ENCODE peak calls at places on chromosomes 16 and 17, in ten cellular contexts. One of them, this sample, is unnamed.

GRCh38 chr16:86931410-86931941 is 353.1 kb downstream of the FOXL1 start:
- DNase-seq in Panc1: no peak
- DNase-seq in heart right ventricle: peak; percentile 76
- DNase-seq in GM12865: no peak
- DNase-seq in cardiac muscle cell: peak; percentile 93
- DNase-seq in osteocyte: no peak
- DNase-seq in Peyer's patch: no peak
- DNase-seq in AG09309: peak; percentile 89
- DNase-seq in heart left ventricle: peak; percentile 84
- DNase-seq in epithelial cell of esophagus: peak; percentile 54
- DNase-seq in this sample: peak; percentile 63

GRCh38 chr16:68216240-68216639 is 19.7 kb downstream of the ESRP2 start:
- DNase-seq in Panc1: no peak
- DNase-seq in heart right ventricle: no peak
- DNase-seq in GM12865: no peak
- DNase-seq in cardiac muscle cell: no peak
- DNase-seq in osteocyte: no peak
- DNase-seq in Peyer's patch: no peak
- DNase-seq in AG09309: no peak
- DNase-seq in heart left ventricle: no peak
- DNase-seq in epithelial cell of esophagus: no peak
- DNase-seq in this sample: no peak

GRCh38 chr16:67666032-67666537 is 465 bp downstream of the ENKD1 start:
- DNase-seq in Panc1: no peak
- DNase-seq in heart right ventricle: no peak
- DNase-seq in GM12865: no peak
- DNase-seq in cardiac muscle cell: peak; percentile 54
- DNase-seq in osteocyte: peak; percentile 85
- DNase-seq in Peyer's patch: no peak
- DNase-seq in AG09309: no peak
- DNase-seq in heart left ventricle: peak; percentile 62
- DNase-seq in epithelial cell of esophagus: no peak
- DNase-seq in this sample: no peak

GRCh38 chr17:6105608-6106007 is 35.4 kb downstream of the WSCD1 start:
- DNase-seq in Panc1: no peak
- DNase-seq in heart right ventricle: no peak
- DNase-seq in GM12865: no peak
- DNase-seq in cardiac muscle cell: no peak
- DNase-seq in osteocyte: no peak
- DNase-seq in Peyer's patch: no peak
- DNase-seq in AG09309: no peak
- DNase-seq in heart left ventricle: no peak
- DNase-seq in epithelial cell of esophagus: no peak
- DNase-seq in this sample: no peak

GRCh38 chr17:35849469-35850348 is 19.0 kb downstream of the HEATR9 start:
- DNase-seq in Panc1: peak; percentile 28
- DNase-seq in heart right ventricle: peak; percentile 38
- DNase-seq in GM12865: peak; percentile 83
- DNase-seq in cardiac muscle cell: peak; percentile 90
- DNase-seq in osteocyte: no peak
- DNase-seq in Peyer's patch: peak; percentile 32
- DNase-seq in AG09309: peak; percentile 34
- DNase-seq in heart left ventricle: peak; percentile 38
- DNase-seq in epithelial cell of esophagus: peak; percentile 77
- DNase-seq in this sample: peak; percentile 27

GRCh38 chr16:82317411-82318168 is 147.6 kb upstream of the MPHOSPH6 start:
- DNase-seq in Panc1: no peak
- DNase-seq in heart right ventricle: no peak
- DNase-seq in GM12865: no peak
- DNase-seq in cardiac muscle cell: no peak
- DNase-seq in osteocyte: no peak
- DNase-seq in Peyer's patch: no peak
- DNase-seq in AG09309: no peak
- DNase-seq in heart left ventricle: peak; percentile 42
- DNase-seq in epithelial cell of esophagus: no peak
- DNase-seq in this sample: no peak

GRCh38 chr16:65105173-65105572 is 16.7 kb downstream of the CDH11 start:
- DNase-seq in Panc1: no peak
- DNase-seq in heart right ventricle: no peak
- DNase-seq in GM12865: no peak
- DNase-seq in cardiac muscle cell: no peak
- DNase-seq in osteocyte: no peak
- DNase-seq in Peyer's patch: no peak
- DNase-seq in AG09309: no peak
- DNase-seq in heart left ventricle: no peak
- DNase-seq in epithelial cell of esophagus: no peak
- DNase-seq in this sample: no peak

GRCh38 chr16:53515259-53515658 is 12.2 kb upstream of the AKTIP start:
- DNase-seq in Panc1: no peak
- DNase-seq in heart right ventricle: peak; percentile 38
- DNase-seq in GM12865: no peak
- DNase-seq in cardiac muscle cell: peak; percentile 88
- DNase-seq in osteocyte: no peak
- DNase-seq in Peyer's patch: no peak
- DNase-seq in AG09309: no peak
- DNase-seq in heart left ventricle: no peak
- DNase-seq in epithelial cell of esophagus: no peak
- DNase-seq in this sample: no peak

DNA sequence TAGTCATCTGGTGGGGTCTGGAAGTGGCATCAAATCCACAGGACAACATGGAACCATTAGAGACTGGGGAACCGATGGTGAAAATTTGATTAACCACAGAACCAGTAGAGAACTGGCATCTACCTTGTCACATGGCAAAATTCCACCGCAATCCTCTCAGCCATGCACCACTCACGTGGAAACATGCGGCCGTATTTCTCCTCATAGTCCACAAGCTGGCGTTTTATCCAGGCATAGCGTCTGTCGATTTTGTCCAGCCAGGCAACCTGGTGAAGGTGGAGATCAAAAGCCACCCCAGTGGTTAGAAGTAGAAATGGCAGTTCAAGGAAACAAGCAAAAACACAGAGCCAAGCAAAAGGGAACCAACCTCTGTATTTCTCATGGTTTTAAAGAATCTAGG is 87.6 kb downstream of the VPS53 start:
- DNase-seq in Panc1: no peak
- DNase-seq in heart right ventricle: no peak
- DNase-seq in GM12865: no peak
- DNase-seq in cardiac muscle cell: no peak
- DNase-seq in osteocyte: no peak
- DNase-seq in Peyer's patch: no peak
- DNase-seq in AG09309: no peak
- DNase-seq in heart left ventricle: no peak
- DNase-seq in epithelial cell of esophagus: no peak
- DNase-seq in this sample: no peak
- TF ChIP-seq CTCF in Panc1: no peak
- TF ChIP-seq CTCF in heart right ventricle: no peak
- TF ChIP-seq CTCF in GM12865: no peak
- TF ChIP-seq CTCF in cardiac muscle cell: no peak
- TF ChIP-seq CTCF in osteocyte: no peak
- TF ChIP-seq CTCF in Peyer's patch: no peak
- TF ChIP-seq CTCF in AG09309: no peak
- TF ChIP-seq CTCF in heart left ventricle: no peak
- TF ChIP-seq CTCF in epithelial cell of esophagus: no peak
- TF ChIP-seq CTCF in this sample: no peak

GRCh38 chr17:76080934-76081287 is 1.9 kb downstream of the ZACN start:
- DNase-seq in Panc1: no peak
- DNase-seq in heart right ventricle: no peak
- DNase-seq in GM12865: no peak
- DNase-seq in cardiac muscle cell: no peak
- DNase-seq in osteocyte: no peak
- DNase-seq in Peyer's patch: no peak
- DNase-seq in AG09309: no peak
- DNase-seq in heart left ventricle: no peak
- DNase-seq in epithelial cell of esophagus: no peak
- DNase-seq in this sample: no peak

GRCh38 chr17:76078859-76079576 is at the start of gene ZACN:
- DNase-seq in Panc1: no peak
- DNase-seq in heart right ventricle: no peak
- DNase-seq in GM12865: no peak
- DNase-seq in cardiac muscle cell: no peak
- DNase-seq in osteocyte: no peak
- DNase-seq in Peyer's patch: no peak
- DNase-seq in AG09309: no peak
- DNase-seq in heart left ventricle: no peak
- DNase-seq in epithelial cell of esophagus: no peak
- DNase-seq in this sample: no peak

GRCh38 chr17:76080207-76080933 is 1.4 kb downstream of the ZACN start:
- DNase-seq in Panc1: no peak
- DNase-seq in heart right ventricle: no peak
- DNase-seq in GM12865: no peak
- DNase-seq in cardiac muscle cell: no peak
- DNase-seq in osteocyte: no peak
- DNase-seq in Peyer's patch: no peak
- DNase-seq in AG09309: no peak
- DNase-seq in heart left ventricle: no peak
- DNase-seq in epithelial cell of esophagus: no peak
- DNase-seq in this sample: no peak

GRCh38 chr17:76081295-76082210 is 2.6 kb downstream of the ZACN start:
- DNase-seq in Panc1: no peak
- DNase-seq in heart right ventricle: no peak
- DNase-seq in GM12865: no peak
- DNase-seq in cardiac muscle cell: no peak
- DNase-seq in osteocyte: no peak
- DNase-seq in Peyer's patch: no peak
- DNase-seq in AG09309: no peak
- DNase-seq in heart left ventricle: no peak
- DNase-seq in epithelial cell of esophagus: no peak
- DNase-seq in this sample: no peak

DNA sequence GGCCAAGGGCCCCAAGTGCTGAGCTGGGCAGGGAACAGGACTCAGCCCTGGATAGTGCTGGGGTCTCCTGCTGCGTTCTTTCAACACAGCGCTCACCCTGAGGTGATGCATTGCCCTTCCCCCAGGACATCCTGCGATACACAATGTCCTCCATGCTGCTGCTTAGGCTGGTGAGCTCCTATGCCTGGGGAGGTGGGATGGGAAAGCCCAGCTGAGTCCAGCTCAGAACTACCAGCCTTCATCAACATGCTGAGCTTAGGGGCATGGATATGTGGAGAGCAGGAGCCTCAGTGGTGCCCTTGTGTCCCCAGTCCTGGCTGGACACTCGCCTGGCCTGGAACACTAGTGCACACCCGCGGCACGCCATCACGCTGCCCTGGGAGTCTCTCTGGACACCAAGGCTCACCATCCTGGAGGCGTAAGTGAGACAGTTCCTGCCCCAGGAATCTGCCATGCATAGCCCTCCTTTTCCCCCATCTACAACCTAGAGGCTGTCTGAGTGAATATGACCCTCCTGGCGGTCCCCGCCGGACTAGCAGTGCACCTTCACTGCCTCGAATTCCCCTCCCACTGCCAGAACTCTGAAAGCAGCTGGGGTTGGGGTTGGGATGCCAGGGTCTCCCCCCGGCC is 710 bp downstream of the ZACN start:
- DNase-seq in Panc1: no peak
- DNase-seq in heart right ventricle: no peak
- DNase-seq in GM12865: no peak
- DNase-seq in cardiac muscle cell: no peak
- DNase-seq in osteocyte: no peak
- DNase-seq in Peyer's patch: no peak
- DNase-seq in AG09309: no peak
- DNase-seq in heart left ventricle: no peak
- DNase-seq in epithelial cell of esophagus: no peak
- DNase-seq in this sample: no peak
- TF ChIP-seq CTCF in Panc1: no peak
- TF ChIP-seq CTCF in heart right ventricle: no peak
- TF ChIP-seq CTCF in GM12865: no peak
- TF ChIP-seq CTCF in cardiac muscle cell: peak; percentile 20
- TF ChIP-seq CTCF in osteocyte: no peak
- TF ChIP-seq CTCF in Peyer's patch: no peak
- TF ChIP-seq CTCF in AG09309: no peak
- TF ChIP-seq CTCF in heart left ventricle: no peak
- TF ChIP-seq CTCF in epithelial cell of esophagus: no peak
- TF ChIP-seq CTCF in this sample: no peak

GRCh38 chr16:23900480-23901177 is 64.8 kb downstream of the PRKCB start:
- DNase-seq in Panc1: no peak
- DNase-seq in heart right ventricle: no peak
- DNase-seq in GM12865: no peak
- DNase-seq in cardiac muscle cell: no peak
- DNase-seq in osteocyte: no peak
- DNase-seq in Peyer's patch: no peak
- DNase-seq in AG09309: no peak
- DNase-seq in heart left ventricle: no peak
- DNase-seq in epithelial cell of esophagus: no peak
- DNase-seq in this sample: no peak

GRCh38 chr16:23903001-23903414 is 67.2 kb downstream of the PRKCB start:
- DNase-seq in Panc1: no peak
- DNase-seq in heart right ventricle: no peak
- DNase-seq in GM12865: no peak
- DNase-seq in cardiac muscle cell: no peak
- DNase-seq in osteocyte: no peak
- DNase-seq in Peyer's patch: no peak
- DNase-seq in AG09309: no peak
- DNase-seq in heart left ventricle: no peak
- DNase-seq in epithelial cell of esophagus: peak; percentile 29
- DNase-seq in this sample: no peak

GRCh38 chr16:23899869-23900268 is 64.1 kb downstream of the PRKCB start:
- DNase-seq in Panc1: no peak
- DNase-seq in heart right ventricle: no peak
- DNase-seq in GM12865: no peak
- DNase-seq in cardiac muscle cell: no peak
- DNase-seq in osteocyte: no peak
- DNase-seq in Peyer's patch: no peak
- DNase-seq in AG09309: no peak
- DNase-seq in heart left ventricle: no peak
- DNase-seq in epithelial cell of esophagus: no peak
- DNase-seq in this sample: no peak

GRCh38 chr16:23902223-23903000 is 66.6 kb downstream of the PRKCB start:
- DNase-seq in Panc1: no peak
- DNase-seq in heart right ventricle: no peak
- DNase-seq in GM12865: no peak
- DNase-seq in cardiac muscle cell: no peak
- DNase-seq in osteocyte: no peak
- DNase-seq in Peyer's patch: no peak
- DNase-seq in AG09309: no peak
- DNase-seq in heart left ventricle: no peak
- DNase-seq in epithelial cell of esophagus: no peak
- DNase-seq in this sample: no peak

GRCh38 chr16:23901178-23902131 is 65.7 kb downstream of the PRKCB start:
- DNase-seq in Panc1: no peak
- DNase-seq in heart right ventricle: no peak
- DNase-seq in GM12865: no peak
- DNase-seq in cardiac muscle cell: peak; percentile 29
- DNase-seq in osteocyte: no peak
- DNase-seq in Peyer's patch: no peak
- DNase-seq in AG09309: no peak
- DNase-seq in heart left ventricle: no peak
- DNase-seq in epithelial cell of esophagus: no peak
- DNase-seq in this sample: no peak
- TF ChIP-seq CTCF in Panc1: no peak
- TF ChIP-seq CTCF in heart right ventricle: no peak
- TF ChIP-seq CTCF in GM12865: no peak
- TF ChIP-seq CTCF in cardiac muscle cell: no peak
- TF ChIP-seq CTCF in osteocyte: no peak
- TF ChIP-seq CTCF in Peyer's patch: no peak
- TF ChIP-seq CTCF in AG09309: no peak
- TF ChIP-seq CTCF in heart left ventricle: no peak
- TF ChIP-seq CTCF in epithelial cell of esophagus: no peak
- TF ChIP-seq CTCF in this sample: no peak

DNA sequence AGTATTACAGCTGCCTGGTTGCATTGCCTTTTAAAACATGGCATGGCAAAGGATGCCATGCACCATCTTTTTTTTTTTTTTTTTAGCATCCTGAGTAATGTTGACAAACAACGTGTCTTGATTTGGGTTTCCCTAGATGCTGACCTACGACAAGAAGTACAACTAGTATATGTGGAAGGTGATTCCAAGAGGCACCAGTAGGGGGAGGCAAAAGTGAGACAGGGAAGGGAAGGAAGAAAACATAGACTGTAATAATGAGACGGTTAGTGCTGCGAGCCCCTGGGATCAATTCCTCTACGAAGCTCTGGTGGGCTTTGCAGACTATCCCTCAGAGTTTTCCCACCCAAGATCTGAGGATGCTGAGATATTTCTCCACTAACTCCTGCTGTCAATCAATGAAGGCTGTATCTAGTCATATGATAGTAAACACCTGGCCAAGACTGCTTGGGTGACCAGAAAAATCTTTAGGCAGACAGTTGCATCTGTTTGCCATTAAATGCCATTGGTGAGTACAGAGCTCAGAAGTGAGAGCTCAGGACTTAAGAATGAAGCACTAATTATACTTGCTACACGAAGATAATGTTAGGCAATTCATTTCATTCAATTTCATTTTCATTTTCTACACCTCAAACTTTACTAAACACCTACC is 458.6 kb upstream of the GOT2 start:
- DNase-seq in Panc1: no peak
- DNase-seq in heart right ventricle: peak; percentile 6
- DNase-seq in GM12865: peak; percentile 36
- DNase-seq in cardiac muscle cell: no peak
- DNase-seq in osteocyte: no peak
- DNase-seq in Peyer's patch: no peak
- DNase-seq in AG09309: no peak
- DNase-seq in heart left ventricle: peak; percentile 26
- DNase-seq in epithelial cell of esophagus: peak; percentile 11
- DNase-seq in this sample: no peak
- TF ChIP-seq CTCF in Panc1: peak; percentile 28
- TF ChIP-seq CTCF in heart right ventricle: no peak
- TF ChIP-seq CTCF in GM12865: peak; percentile 50
- TF ChIP-seq CTCF in cardiac muscle cell: peak; percentile 9
- TF ChIP-seq CTCF in osteocyte: peak; percentile 54
- TF ChIP-seq CTCF in Peyer's patch: no peak
- TF ChIP-seq CTCF in AG09309: peak; percentile 26
- TF ChIP-seq CTCF in heart left ventricle: peak; percentile 28
- TF ChIP-seq CTCF in epithelial cell of esophagus: peak; percentile 19
- TF ChIP-seq CTCF in this sample: peak; percentile 38

This sample was measured in AG09319.